ENCODE peak calls at places on chromosomes 16 and 17, in nine cellular contexts. C, N, F, B, V, R, U, A and Q are unnamed samples.

GRCh38 chr16:82755570-82756282 is 129.0 kb downstream of the CDH13 start:
- DNase-seq in C (peak; percentile 28), N (no peak), F (no peak), B (no peak), V (no peak), R (no peak), U (no peak), A (peak; percentile 61), Q (peak; percentile 3)

GRCh38 chr17:55144518-55144917 is 120.2 kb upstream of the HLF start:
- DNase-seq in C (no peak), N (no peak), F (no peak), B (no peak), V (no peak), R (no peak), U (no peak), A (no peak), Q (no peak)

GRCh38 chr17:1041746-1042145 is 44.8 kb downstream of the TIMM22 start:
- DNase-seq in C (no peak), N (no peak), F (peak; percentile 16), B (no peak), V (no peak), R (no peak), U (no peak), A (no peak), Q (no peak)

GRCh38 chr17:45160505-45161287 is 979 bp upstream of the HEXIM2 start:
- DNase-seq in C (peak; percentile 63), N (peak; percentile 88), F (peak; percentile 81), B (no peak), V (no peak), R (no peak), U (peak; percentile 51), A (peak; percentile 65), Q (peak; percentile 85)

GRCh38 chr17:1029196-1029911 is 32.4 kb downstream of the TIMM22 start:
- DNase-seq in C (peak; percentile 54), N (no peak), F (peak; percentile 70), B (no peak), V (no peak), R (no peak), U (no peak), A (peak; percentile 30), Q (peak; percentile 84)

GRCh38 chr16:85491798-85492616 is 121.1 kb upstream of the GSE1 start:
- DNase-seq in C (no peak), N (no peak), F (peak; percentile 84), B (no peak), V (no peak), R (no peak), U (no peak), A (peak; percentile 27), Q (no peak)

GRCh38 chr16:30068750-30069574 is 3.4 kb downstream of the ALDOA start:
- DNase-seq in C (peak; percentile 43), N (no peak), F (no peak), B (peak; percentile 55), V (no peak), R (no peak), U (no peak), A (no peak), Q (peak; percentile 25)

GRCh38 chr17:19237389-19238166 is 412 bp downstream of the EPN2 start:
- DNase-seq in C (no peak), N (peak; percentile 57), F (peak; percentile 61), B (peak; percentile 62), V (no peak), R (no peak), U (peak; percentile 21), A (peak; percentile 28), Q (peak; percentile 62)

GRCh38 chr17:76714822-76715461 is 4.2 kb upstream of the MXRA7 start:
- DNase-seq in C (peak; percentile 72), N (no peak), F (peak; percentile 75), B (peak; percentile 74), V (no peak), R (peak; percentile 47), U (peak; percentile 92), A (peak; percentile 57), Q (peak; percentile 54)

GRCh38 chr16:85699628-85700027 is 10.9 kb upstream of the GINS2 start:
- DNase-seq in C (peak; percentile 35), N (no peak), F (no peak), B (no peak), V (no peak), R (no peak), U (no peak), A (peak; percentile 81), Q (no peak)

GRCh38 chr17:46771601-46772012 is 46.9 kb downstream of the WNT3 start:
- DNase-seq in C (no peak), N (peak; percentile 93), F (peak; percentile 46), B (no peak), V (no peak), R (no peak), U (no peak), A (peak; percentile 34), Q (peak; percentile 71)

GRCh38 chr17:75525806-75526554 is 483 bp downstream of the LLGL2 start:
- DNase-seq in C (no peak), N (no peak), F (no peak), B (no peak), V (no peak), R (no peak), U (no peak), A (no peak), Q (peak; percentile 65)

GRCh38 chr16:84266451-84266850 is 26.6 kb upstream of the KCNG4 start:
- DNase-seq in C (peak; percentile 73), N (peak; percentile 74), F (peak; percentile 56), B (no peak), V (peak; percentile 3), R (no peak), U (no peak), A (peak; percentile 73), Q (peak; percentile 99)